ENCODE peak calls at places on chromosomes 6 and 20, in four cellular contexts. One of them, this sample, is unnamed.

GRCh38 chr6:8000080-8001035 is 63.8 kb downstream of the BLOC1S5 start:
- DNase-seq in HCT116: no peak
- DNase-seq in NT2/D1: no peak
- DNase-seq in GM12878: no peak
- DNase-seq in this sample: no peak

GRCh38 chr6:140572129-140572528 is 1197.7 kb upstream of the CITED2 start:
- DNase-seq in HCT116: no peak
- DNase-seq in NT2/D1: no peak
- DNase-seq in GM12878: no peak
- DNase-seq in this sample: no peak

GRCh38 chr6:100116409-100117194 is 122.6 kb upstream of the MCHR2 start:
- DNase-seq in HCT116: peak
- DNase-seq in NT2/D1: peak
- DNase-seq in GM12878: no peak
- DNase-seq in this sample: peak

GRCh38 chr20:4720121-4720976 is 1.4 kb upstream of the PRND start:
- DNase-seq in HCT116: peak
- DNase-seq in NT2/D1: peak
- DNase-seq in GM12878: peak
- DNase-seq in this sample: peak

GRCh38 chr6:41278699-41279405 is 7.6 kb downstream of the TREM1 start:
- DNase-seq in HCT116: peak
- DNase-seq in NT2/D1: peak
- DNase-seq in GM12878: no peak
- DNase-seq in this sample: peak

GRCh38 chr20:58690851-58691250 is 1.7 kb upstream of the NPEPL1 start:
- DNase-seq in HCT116: no peak
- DNase-seq in NT2/D1: no peak
- DNase-seq in GM12878: no peak
- DNase-seq in this sample: no peak

GRCh38 chr6:156598316-156598715 is 178.9 kb upstream of the ARID1B start:
- DNase-seq in HCT116: no peak
- DNase-seq in NT2/D1: no peak
- DNase-seq in GM12878: no peak
- DNase-seq in this sample: no peak

GRCh38 chr6:118581489-118581959 is 33.4 kb downstream of the PLN start:
- DNase-seq in HCT116: no peak
- DNase-seq in NT2/D1: no peak
- DNase-seq in GM12878: no peak
- DNase-seq in this sample: no peak

GRCh38 chr6:44661221-44661609 is 273.7 kb downstream of the CDC5L start:
- DNase-seq in HCT116: no peak
- DNase-seq in NT2/D1: no peak
- DNase-seq in GM12878: no peak
- DNase-seq in this sample: peak

GRCh38 chr20:58224097-58224496 is 4.4 kb downstream of the ANKRD60 start:
- DNase-seq in HCT116: no peak
- DNase-seq in NT2/D1: no peak
- DNase-seq in GM12878: no peak
- DNase-seq in this sample: no peak

GRCh38 chr6:15938086-15938485 is 190.8 kb upstream of the MYLIP start:
- DNase-seq in HCT116: no peak
- DNase-seq in NT2/D1: no peak
- DNase-seq in GM12878: no peak
- DNase-seq in this sample: no peak

GRCh38 chr6:45663181-45664180 is 285.7 kb upstream of the SUPT3H start:
- DNase-seq in HCT116: no peak
- DNase-seq in NT2/D1: no peak
- DNase-seq in GM12878: no peak
- DNase-seq in this sample: no peak

GRCh38 chr6:155314773-155315515 is 660 bp upstream of the TFB1M start:
- DNase-seq in HCT116: peak
- DNase-seq in NT2/D1: no peak
- DNase-seq in GM12878: peak
- DNase-seq in this sample: peak

GRCh38 chr6:148251286-148251685 is 91.4 kb upstream of the SASH1 start:
- DNase-seq in HCT116: no peak
- DNase-seq in NT2/D1: no peak
- DNase-seq in GM12878: no peak
- DNase-seq in this sample: peak

GRCh38 chr6:12962529-12962928 is 246.0 kb downstream of the PHACTR1 start:
- DNase-seq in HCT116: no peak
- DNase-seq in NT2/D1: no peak
- DNase-seq in GM12878: no peak
- DNase-seq in this sample: no peak
- TF ChIP-seq YY1 in HCT116: no peak
- TF ChIP-seq YY1 in NT2/D1: no peak
- TF ChIP-seq YY1 in GM12878: no peak
- TF ChIP-seq YY1 in this sample: no peak

DNA sequence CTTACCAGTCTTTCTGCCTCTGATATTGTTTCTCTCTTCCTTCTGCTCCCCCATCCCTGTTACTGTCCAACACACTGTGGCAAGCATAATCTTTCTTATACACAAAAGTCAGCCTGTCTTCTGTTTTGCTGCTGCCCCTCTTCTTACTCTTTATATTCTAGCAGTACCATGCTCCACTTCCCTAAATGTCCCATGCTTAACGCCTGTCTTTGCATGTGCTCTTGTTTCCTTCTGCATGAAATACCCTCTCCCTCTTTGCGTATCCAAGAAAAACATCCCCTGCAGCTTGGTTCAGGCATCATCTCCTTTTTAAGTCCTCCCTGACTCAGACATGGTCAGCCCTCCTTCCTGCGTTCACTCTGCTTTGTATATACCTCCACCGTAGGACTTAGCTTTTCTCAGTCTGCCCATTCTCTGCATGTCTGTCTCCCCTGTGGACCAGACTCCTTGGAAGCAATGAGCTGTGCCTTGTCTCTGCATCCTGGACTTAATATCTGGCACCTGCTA is 103.9 kb downstream of the CTNNBL1 start:
- DNase-seq in HCT116: no peak
- DNase-seq in NT2/D1: no peak
- DNase-seq in GM12878: no peak
- DNase-seq in this sample: no peak
- TF ChIP-seq YY1 in HCT116: no peak
- TF ChIP-seq YY1 in NT2/D1: no peak
- TF ChIP-seq YY1 in GM12878: no peak
- TF ChIP-seq YY1 in this sample: no peak

GRCh38 chr20:22512911-22513489 is 71.4 kb downstream of the FOXA2 start:
- DNase-seq in HCT116: no peak
- DNase-seq in NT2/D1: no peak
- DNase-seq in GM12878: no peak
- DNase-seq in this sample: no peak
- TF ChIP-seq YY1 in HCT116: no peak
- TF ChIP-seq YY1 in NT2/D1: no peak
- TF ChIP-seq YY1 in GM12878: no peak
- TF ChIP-seq YY1 in this sample: no peak

GRCh38 chr20:37515876-37516275 is 5.2 kb upstream of the NNAT start:
- DNase-seq in HCT116: no peak
- DNase-seq in NT2/D1: no peak
- DNase-seq in GM12878: no peak
- DNase-seq in this sample: no peak
- TF ChIP-seq YY1 in HCT116: no peak
- TF ChIP-seq YY1 in NT2/D1: no peak
- TF ChIP-seq YY1 in GM12878: no peak
- TF ChIP-seq YY1 in this sample: no peak

DNA sequence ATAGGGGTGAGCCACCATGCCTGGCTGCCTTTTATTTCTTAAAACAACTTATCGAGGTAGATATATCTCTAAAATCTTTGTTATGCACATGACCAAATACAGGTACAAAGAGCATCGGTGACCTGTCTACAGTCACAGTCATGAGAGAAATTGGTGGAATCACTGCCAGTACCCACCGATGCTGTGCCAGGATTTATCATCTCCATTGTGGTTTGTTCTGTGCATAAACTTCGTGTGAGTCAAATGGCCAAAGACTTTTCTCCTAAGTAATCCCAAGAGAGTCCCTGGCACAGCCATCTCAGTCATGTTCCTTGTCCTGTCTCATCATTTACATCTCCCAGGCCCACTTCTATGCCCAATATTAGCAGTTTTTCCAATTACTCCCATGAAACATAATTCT is 9.0 kb downstream of the GSTA3 start:
- DNase-seq in HCT116: no peak
- DNase-seq in NT2/D1: no peak
- DNase-seq in GM12878: no peak
- DNase-seq in this sample: no peak
- TF ChIP-seq YY1 in HCT116: no peak
- TF ChIP-seq YY1 in NT2/D1: no peak
- TF ChIP-seq YY1 in GM12878: no peak
- TF ChIP-seq YY1 in this sample: no peak

GRCh38 chr6:54694928-54695532 is 151.5 kb upstream of the FAM83B start:
- DNase-seq in HCT116: no peak
- DNase-seq in NT2/D1: no peak
- DNase-seq in GM12878: no peak
- DNase-seq in this sample: no peak
- TF ChIP-seq YY1 in HCT116: no peak
- TF ChIP-seq YY1 in NT2/D1: no peak
- TF ChIP-seq YY1 in GM12878: no peak
- TF ChIP-seq YY1 in this sample: no peak

This sample was measured in HepG2.